ENCODE peak calls at places on chromosomes 13 and 19, in ten cellular contexts. H, B, G, N, R, Z, Q, P, L and M are unnamed samples.

GRCh38 chr13:95481051-95481775 is 71.3 kb upstream of the CLDN10 start:
- DNase-seq in H (no peak), B (no peak), G (no peak), N (no peak), R (peak), Z (no peak), Q (peak), P (no peak), L (no peak), M (no peak)

GRCh38 chr19:18055967-18056366 is 30.8 kb downstream of the IL12RB1 start:
- DNase-seq in H (no peak), B (no peak), G (no peak), N (no peak), R (no peak), Z (no peak), Q (no peak), P (no peak), L (no peak), M (no peak)

GRCh38 chr19:53659292-53659691 is 27.5 kb downstream of the DPRX start:
- DNase-seq in H (no peak), B (no peak), G (peak), N (no peak), R (peak), Z (no peak), Q (peak), P (peak), L (no peak), M (peak)

GRCh38 chr13:110937511-110938303 is 22.8 kb upstream of the ANKRD10 start:
- DNase-seq in H (no peak), B (no peak), G (no peak), N (no peak), R (no peak), Z (no peak), Q (no peak), P (no peak), L (no peak), M (no peak)

GRCh38 chr19:50244695-50245094 is 41.3 kb downstream of the MYH14 start:
- DNase-seq in H (no peak), B (no peak), G (no peak), N (no peak), R (no peak), Z (no peak), Q (no peak), P (peak), L (no peak), M (no peak)

GRCh38 chr13:110137677-110138008 is 169.3 kb downstream of the COL4A1 start:
- DNase-seq in H (peak), B (peak), G (peak), N (peak), R (no peak), Z (peak), Q (no peak), P (no peak), L (peak), M (peak)

GRCh38 chr13:109644069-109644750 is 142.2 kb downstream of the IRS2 start:
- DNase-seq in H (no peak), B (no peak), G (no peak), N (no peak), R (no peak), Z (no peak), Q (no peak), P (no peak), L (no peak), M (no peak)

GRCh38 chr19:51366999-51367564 is 894 bp upstream of the ETFB start:
- DNase-seq in H (no peak), B (peak), G (no peak), N (no peak), R (no peak), Z (peak), Q (no peak), P (peak), L (peak), M (peak)

GRCh38 chr13:32267836-32268439 is 47.2 kb downstream of the ZAR1L start:
- DNase-seq in H (peak), B (no peak), G (peak), N (no peak), R (no peak), Z (no peak), Q (no peak), P (peak), L (no peak), M (peak)

GRCh38 chr13:113854238-113855011 is 9.5 kb downstream of the GAS6 start:
- DNase-seq in H (no peak), B (no peak), G (no peak), N (peak), R (peak), Z (peak), Q (peak), P (no peak), L (peak), M (no peak)

GRCh38 chr13:51111174-51111573 is at the start of gene C13orf42:
- DNase-seq in H (no peak), B (no peak), G (no peak), N (no peak), R (no peak), Z (no peak), Q (no peak), P (no peak), L (no peak), M (no peak)

DNA sequence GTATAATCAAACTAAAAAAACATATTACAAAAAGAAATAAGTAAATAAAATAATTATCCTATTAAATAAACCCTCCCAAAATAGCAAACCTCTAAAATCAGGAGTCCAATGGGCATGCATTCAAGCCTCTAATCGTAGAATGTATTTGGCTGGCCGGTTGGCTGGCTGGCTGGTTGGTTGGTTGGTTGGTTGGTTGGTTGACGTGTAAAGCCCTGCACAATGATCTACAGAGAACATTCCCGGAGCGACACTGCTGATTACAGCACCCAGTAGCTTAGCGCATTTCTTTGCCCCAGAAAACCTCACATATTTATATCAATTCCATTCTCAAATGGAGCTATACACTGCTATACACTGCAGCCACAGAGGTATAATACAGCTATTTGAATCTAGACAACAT is 65.6 kb downstream of the SACS start:
- DNase-seq in H (no peak), B (no peak), G (no peak), N (no peak), R (no peak), Z (no peak), Q (no peak), P (no peak), L (no peak), M (no peak)
- TF ChIP-seq CTCF in H (no peak), B (no peak), G (no peak), N (no peak), R (no peak), Z (no peak), Q (no peak), P (no peak), L (no peak), M (no peak)

GRCh38 chr19:2743099-2743498 is 3.3 kb upstream of the SLC39A3 start:
- DNase-seq in H (no peak), B (no peak), G (no peak), N (no peak), R (no peak), Z (no peak), Q (no peak), P (no peak), L (no peak), M (no peak)

GRCh38 chr19:2740314-2740656 is 468 bp upstream of the SLC39A3 start:
- DNase-seq in H (no peak), B (no peak), G (no peak), N (no peak), R (no peak), Z (no peak), Q (no peak), P (no peak), L (no peak), M (no peak)

GRCh38 chr19:2744113-2744512 is 4.3 kb upstream of the SLC39A3 start:
- DNase-seq in H (no peak), B (no peak), G (no peak), N (no peak), R (no peak), Z (no peak), Q (no peak), P (no peak), L (no peak), M (no peak)

GRCh38 chr19:2736550-2737190 is 3.1 kb downstream of the SLC39A3 start:
- DNase-seq in H (no peak), B (no peak), G (no peak), N (no peak), R (no peak), Z (no peak), Q (no peak), P (no peak), L (no peak), M (no peak)

GRCh38 chr19:2739602-2740313 is at the start of gene SLC39A3:
- DNase-seq in H (peak), B (peak), G (peak), N (peak), R (peak), Z (peak), Q (peak), P (peak), L (peak), M (peak)
- TF ChIP-seq CTCF in H (no peak), B (no peak), G (no peak), N (peak), R (peak), Z (no peak), Q (no peak), P (no peak), L (peak), M (no peak)

DNA sequence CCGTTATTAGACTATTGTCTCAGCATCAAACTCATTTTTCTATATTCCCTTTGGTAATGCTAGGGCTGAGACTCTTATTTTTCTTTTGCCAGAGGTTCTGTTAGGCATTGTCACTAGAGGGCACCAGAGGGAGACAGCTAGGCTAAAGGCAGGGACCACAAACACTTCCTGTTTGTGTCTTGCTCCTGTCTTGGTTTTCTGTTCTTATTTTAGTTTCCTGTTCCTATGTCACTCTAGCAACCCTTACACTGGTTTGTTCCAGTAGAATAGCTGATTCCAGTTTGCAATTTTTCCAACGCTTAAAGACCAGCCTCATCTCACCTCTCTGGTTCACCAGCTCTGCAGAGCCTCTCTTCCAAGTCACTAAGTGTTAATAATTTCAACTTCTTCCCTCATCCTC is 772.0 kb downstream of the DIAPH3 start:
- DNase-seq in H (peak), B (no peak), G (peak), N (no peak), R (peak), Z (peak), Q (peak), P (peak), L (peak), M (peak)
- TF ChIP-seq CTCF in H (peak), B (peak), G (peak), N (peak), R (no peak), Z (peak), Q (peak), P (peak), L (peak), M (peak)

DNA sequence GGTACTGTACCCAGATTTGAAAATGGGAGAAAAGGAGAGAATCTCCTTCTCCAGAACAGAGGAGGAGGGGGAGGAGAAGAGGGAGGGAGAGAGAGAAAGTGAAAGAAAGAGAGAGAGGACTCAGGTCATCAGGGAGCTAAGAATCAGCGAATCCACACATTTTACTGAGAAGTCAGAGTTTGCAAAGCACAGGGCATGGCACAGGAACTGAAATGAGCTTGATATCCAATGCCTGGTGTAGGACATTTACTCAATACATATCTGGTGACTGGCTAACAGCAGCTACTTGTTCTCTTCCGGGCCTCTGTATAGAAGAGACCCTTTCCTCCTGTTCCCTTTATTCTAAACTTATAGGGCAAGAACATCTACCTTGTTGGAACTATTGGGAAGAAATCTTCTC is 375.1 kb downstream of the KLF5 start:
- DNase-seq in H (no peak), B (no peak), G (no peak), N (no peak), R (no peak), Z (no peak), Q (no peak), P (no peak), L (no peak), M (no peak)
- TF ChIP-seq CTCF in H (no peak), B (no peak), G (no peak), N (no peak), R (no peak), Z (no peak), Q (no peak), P (no peak), L (no peak), M (no peak)

GRCh38 chr19:5811117-5811516 is 6.2 kb downstream of the NRTN start:
- DNase-seq in H (no peak), B (no peak), G (no peak), N (no peak), R (no peak), Z (no peak), Q (no peak), P (no peak), L (no peak), M (no peak)
- TF ChIP-seq CTCF in H (no peak), B (no peak), G (no peak), N (no peak), R (no peak), Z (no peak), Q (no peak), P (no peak), L (no peak), M (no peak)

GRCh38 chr19:43759515-43759914 is 4.8 kb upstream of the SMG9 start:
- DNase-seq in H (no peak), B (no peak), G (no peak), N (no peak), R (no peak), Z (no peak), Q (peak), P (no peak), L (no peak), M (no peak)
- TF ChIP-seq CTCF in H (no peak), B (no peak), G (peak), N (no peak), R (peak), Z (no peak), Q (peak), P (no peak), L (no peak), M (no peak)